ENCODE peak calls at places on chromosomes 13 and 19, in six cellular contexts. H is ascending aorta; Z is stimulated activated CD4-positive, alpha-beta T cell treated with anti-CD3 and anti-CD28 coated beads, Interleukin-2, amount 100 ng/mL, for 48 hours; R is WTC11; M is heart left ventricle; N is Caki2. S is an unnamed sample.

GRCh38 chr13:63699948-63700347 is 2284.3 kb upstream of the PCDH20 start:
- DNase-seq in M (no peak), H (no peak), R (no peak), Z (no peak), N (no peak), S (no peak)

GRCh38 chr13:93625536-93625935 is 398.9 kb downstream of the GPC6 start:
- DNase-seq in Z (no peak), H (no peak), R (no peak), N (no peak), M (no peak), S (no peak)

GRCh38 chr19:24140099-24140498 is 53.1 kb downstream of the ZNF254 start:
- DNase-seq in R (no peak), H (no peak), N (peak; percentile 53), Z (no peak), M (no peak), S (no peak)

GRCh38 chr19:42693760-42694350 is 46.4 kb downstream of the PSG3 start:
- DNase-seq in M (no peak), Z (peak; percentile 0), H (no peak), R (peak; percentile 63), N (peak; percentile 58), S (peak; percentile 75)

GRCh38 chr13:87712012-87712411 is 40.8 kb downstream of the SLITRK5 start:
- DNase-seq in R (no peak), H (no peak), N (no peak), Z (no peak), M (no peak), S (no peak)

GRCh38 chr13:111868716-111869115 is 198.2 kb upstream of the SOX1 start:
- DNase-seq in Z (no peak), M (no peak), H (no peak), N (no peak), R (no peak), S (no peak)

GRCh38 chr19:10800488-10800887 is 35.5 kb downstream of the TMED1 start:
- DNase-seq in R (no peak), M (peak; percentile 70), Z (no peak), H (no peak), N (no peak), S (no peak)

GRCh38 chr13:76884167-76884566 is 2.0 kb downstream of the KCTD12 start:
- DNase-seq in R (peak; percentile 59), N (peak; percentile 47), Z (peak; percentile 3), H (no peak), M (no peak), S (peak; percentile 31)

GRCh38 chr19:29705706-29706105 is 9.4 kb downstream of the C19orf12 start:
- DNase-seq in Z (no peak), R (no peak), M (no peak), H (no peak), N (no peak), S (no peak)

GRCh38 chr19:14409157-14410053 is 9.7 kb downstream of the DDX39A start:
- DNase-seq in M (no peak), H (no peak), R (no peak), Z (no peak), N (no peak), S (no peak)

GRCh38 chr19:19606021-19606420 is 12.5 kb downstream of the PBX4 start:
- DNase-seq in Z (no peak), N (peak; percentile 87), R (no peak), H (no peak), M (no peak), S (peak; percentile 88)

GRCh38 chr13:24203726-24204295 is 43.3 kb downstream of the SPATA13 start:
- DNase-seq in Z (no peak), H (no peak), R (no peak), M (no peak), N (no peak), S (no peak)

GRCh38 chr13:112573710-112574109 is 14.2 kb downstream of the TUBGCP3 start:
- DNase-seq in M (no peak), R (no peak), H (no peak), N (no peak), Z (no peak), S (no peak)

GRCh38 chr13:113489549-113490495 is 689 bp downstream of the DCUN1D2 start:
- DNase-seq in Z (peak; percentile 24), H (no peak), M (peak; percentile 74), R (peak; percentile 42), N (peak; percentile 23), S (peak; percentile 40)

GRCh38 chr13:27117158-27117557 is 54.5 kb downstream of the USP12 start:
- DNase-seq in M (no peak), Z (no peak), R (no peak), H (no peak), N (no peak), S (no peak)

GRCh38 chr13:70568571-70568970 is 460.3 kb upstream of the KLHL1 start:
- DNase-seq in H (no peak), R (no peak), M (no peak), N (peak; percentile 15), Z (no peak), S (peak; percentile 52)

GRCh38 chr13:27599845-27600553 is 20.3 kb downstream of the LNX2 start:
- DNase-seq in R (no peak), M (no peak), N (peak; percentile 52), H (no peak), Z (no peak), S (peak; percentile 85)

GRCh38 chr13:24627090-24627714 is 53.0 kb upstream of the ATP12A start:
- DNase-seq in M (no peak), N (no peak), Z (no peak), H (no peak), R (peak; percentile 88), S (no peak)

GRCh38 chr13:73602295-73602694 is 531.9 kb downstream of the KLF12 start:
- DNase-seq in M (no peak), H (no peak), R (no peak), N (peak; percentile 43), Z (no peak), S (peak; percentile 65)

GRCh38 chr19:13031917-13032623 is 36.8 kb downstream of the NFIX start:
- DNase-seq in H (peak; percentile 82), N (peak; percentile 57), R (no peak), Z (no peak), M (no peak), S (peak; percentile 72)

GRCh38 chr19:56066152-56067023 is 54.7 kb downstream of the ZNF787 start:
- DNase-seq in R (peak; percentile 86), N (peak; percentile 54), M (peak; percentile 80), Z (peak; percentile 56), H (peak; percentile 70), S (peak; percentile 76)

GRCh38 chr13:22451345-22451744 is 729.4 kb upstream of the SGCG start:
- DNase-seq in R (no peak), Z (no peak), N (no peak), H (no peak), M (no peak), S (no peak)

GRCh38 chr19:1830978-1831377 is 17.3 kb downstream of the REXO1 start:
- DNase-seq in R (no peak), Z (no peak), M (no peak), H (no peak), N (no peak), S (no peak)